ENCODE peak calls at places on chromosomes 2 and 18, in five cellular contexts. O is NCI-H345; Q is upper lobe of left lung; V is HEK293T; R is activated T-helper 1 cell treated with anti-CD3 and anti-CD28 coated beads, Interleukin-2, amount 50 U/mL, for 16 hours. S is an unnamed sample.

GRCh38 chr2:215755651-215756350 is 257.6 kb downstream of the MREG start:
- DNase-seq in O (no peak), Q (no peak), V (no peak), R (no peak), S (no peak)

GRCh38 chr18:48815581-48816324 is 135.0 kb downstream of the SMAD7 start:
- DNase-seq in O (no peak), Q (peak), V (no peak), R (no peak), S (peak)

GRCh38 chr2:108377815-108378630 is at the start of gene SULT1C4:
- DNase-seq in O (no peak), Q (peak), V (peak), R (no peak), S (no peak)

GRCh38 chr2:217064234-217065103 is 204.6 kb upstream of the TNP1 start:
- DNase-seq in O (no peak), Q (peak), V (no peak), R (no peak), S (no peak)

GRCh38 chr2:218979846-218980738 is 4.9 kb downstream of the FEV start:
- DNase-seq in O (peak), Q (peak), V (peak), R (peak), S (peak)

GRCh38 chr2:158695287-158695686 is 99.8 kb upstream of the DAPL1 start:
- DNase-seq in O (no peak), Q (no peak), V (no peak), R (no peak), S (no peak)

GRCh38 chr18:10455726-10456453 is 1.5 kb downstream of the APCDD1 start:
- DNase-seq in O (no peak), Q (no peak), V (no peak), R (no peak), S (no peak)

GRCh38 chr2:20025065-20025786 is 12.8 kb upstream of the MATN3 start:
- DNase-seq in O (no peak), Q (no peak), V (no peak), R (no peak), S (no peak)

GRCh38 chr2:192082121-192082520 is 112.6 kb downstream of the TMEFF2 start:
- DNase-seq in O (no peak), Q (no peak), V (no peak), R (no peak), S (no peak)

GRCh38 chr2:22902662-22903165 is 482.3 kb upstream of the KLHL29 start:
- DNase-seq in O (no peak), Q (no peak), V (no peak), R (no peak), S (no peak)

GRCh38 chr2:68776124-68776523 is 41.5 kb downstream of the ARHGAP25 start:
- DNase-seq in O (no peak), Q (no peak), V (no peak), R (no peak), S (no peak)

GRCh38 chr2:231278868-231279267 is 80.4 kb downstream of the ARMC9 start:
- DNase-seq in O (no peak), Q (no peak), V (no peak), R (no peak), S (no peak)

GRCh38 chr2:47272031-47272864 is 117.1 kb upstream of the STPG4 start:
- DNase-seq in O (peak), Q (peak), V (peak), R (peak), S (peak)

GRCh38 chr2:37232131-37232933 is 874 bp downstream of the NDUFAF7 start:
- DNase-seq in O (no peak), Q (peak), V (peak), R (peak), S (no peak)

GRCh38 chr2:109674894-109675534 is 60.9 kb downstream of the SOWAHC start:
- DNase-seq in O (peak), Q (peak), V (no peak), R (no peak), S (no peak)

GRCh38 chr2:10520154-10520553 is 72.0 kb upstream of the ODC1 start:
- DNase-seq in O (peak), Q (peak), V (no peak), R (no peak), S (no peak)

GRCh38 chr18:80108122-80108536 is 933 bp upstream of the ADNP2 start:
- DNase-seq in O (no peak), Q (no peak), V (no peak), R (no peak), S (no peak)

GRCh38 chr18:32158108-32158624 is 31.7 kb upstream of the MEP1B start:
- DNase-seq in O (peak), Q (peak), V (peak), R (peak), S (peak)

GRCh38 chr18:944440-944839 is 39.8 kb downstream of the ADCYAP1 start:
- DNase-seq in O (no peak), Q (peak), V (no peak), R (no peak), S (no peak)

GRCh38 chr2:37919631-37920032 is 5.5 kb upstream of the RMDN2 start:
- DNase-seq in O (no peak), Q (no peak), V (no peak), R (no peak), S (no peak)

GRCh38 chr2:237603718-237604362 is 13.3 kb upstream of the RAB17 start:
- DNase-seq in O (no peak), Q (no peak), V (no peak), R (peak), S (no peak)

GRCh38 chr2:176283669-176284068 is 14.4 kb downstream of the MTX2 start:
- DNase-seq in O (no peak), Q (no peak), V (no peak), R (no peak), S (no peak)

GRCh38 chr2:216626875-216627245 is 6.4 kb upstream of the IGFBP2 start:
- DNase-seq in O (no peak), Q (no peak), V (no peak), R (no peak), S (no peak)

GRCh38 chr18:44599409-44599808 is 81.3 kb upstream of the SETBP1 start:
- DNase-seq in O (no peak), Q (no peak), V (no peak), R (no peak), S (no peak)

GRCh38 chr18:21834301-21834660 is 93.7 kb downstream of the MIB1 start:
- DNase-seq in O (no peak), Q (no peak), V (no peak), R (no peak), S (no peak)

GRCh38 chr2:144493027-144493809 is 26.7 kb downstream of the ZEB2 start:
- DNase-seq in O (no peak), Q (no peak), V (no peak), R (no peak), S (no peak)

GRCh38 chr2:3470166-3470651 is 49.1 kb downstream of the ADI1 start:
- DNase-seq in O (no peak), Q (peak), V (no peak), R (no peak), S (no peak)

GRCh38 chr2:205347899-205348298 is 334.4 kb upstream of the NRP2 start:
- DNase-seq in O (no peak), Q (no peak), V (no peak), R (no peak), S (no peak)

GRCh38 chr2:196205891-196206408 is 34.6 kb upstream of the STK17B start:
- DNase-seq in O (no peak), Q (no peak), V (no peak), R (no peak), S (no peak)

GRCh38 chr18:22558945-22559385 is 141.2 kb upstream of the CTAGE1 start:
- DNase-seq in O (no peak), Q (peak), V (peak), R (no peak), S (no peak)

GRCh38 chr2:237695201-237695780 is 67.9 kb downstream of the LRRFIP1 start:
- DNase-seq in O (no peak), Q (no peak), V (no peak), R (no peak), S (no peak)

GRCh38 chr2:171345971-171346722 is 87.6 kb downstream of the METTL8 start:
- DNase-seq in O (no peak), Q (no peak), V (no peak), R (no peak), S (no peak)

GRCh38 chr2:10513201-10513600 is 65.1 kb upstream of the ODC1 start:
- DNase-seq in O (no peak), Q (no peak), V (no peak), R (no peak), S (no peak)

GRCh38 chr2:235216901-235217300 is 265.1 kb downstream of the SH3BP4 start:
- DNase-seq in O (no peak), Q (no peak), V (no peak), R (no peak), S (no peak)

GRCh38 chr2:157498501-157498900 is 54.6 kb upstream of the CYTIP start:
- DNase-seq in O (no peak), Q (no peak), V (no peak), R (no peak), S (no peak)

GRCh38 chr2:38533180-38533579 is 69.5 kb downstream of the HNRNPLL start:
- DNase-seq in O (no peak), Q (peak), V (no peak), R (no peak), S (no peak)

S was measured in natural killer cell treated with Interleukin-12 subunit alpha and Interleukin-12 subunit beta and Interleukin-15 and Interleukin-18, amount 100 ng/mL, for 72 hours.